ENCODE peak calls at places on chromosomes 13 and 19, in four cellular contexts. G is testis, P is AG09319, Y is neural progenitor cell. K is an unnamed sample.

GRCh38 chr19:20413705-20414104 is 151.9 kb downstream of the ZNF737 start:
- DNase-seq in G (no peak), P (no peak), Y (no peak), K (no peak)

GRCh38 chr19:4671182-4671851 is 1.2 kb upstream of the MYDGF start:
- DNase-seq in G (no peak), P (no peak), Y (no peak), K (no peak)

GRCh38 chr13:74210693-74211393 is 76.6 kb upstream of the KLF12 start:
- DNase-seq in G (peak), P (peak), Y (no peak), K (peak)

GRCh38 chr13:113927661-113928581 is 46.0 kb downstream of the C13orf46 start:
- DNase-seq in G (peak), P (peak), Y (no peak), K (no peak)

GRCh38 chr13:32045963-32046785 is 14.6 kb downstream of the FRY start:
- DNase-seq in G (no peak), P (no peak), Y (no peak), K (no peak)

GRCh38 chr13:50011461-50011860 is 3.8 kb upstream of the KCNRG start:
- DNase-seq in G (no peak), P (no peak), Y (no peak), K (no peak)

GRCh38 chr13:32298695-32299094 is 16.5 kb downstream of the ZAR1L start:
- DNase-seq in G (no peak), P (no peak), Y (no peak), K (no peak)

GRCh38 chr13:37495046-37495445 is 103.5 kb downstream of the POSTN start:
- DNase-seq in G (no peak), P (no peak), Y (no peak), K (no peak)

GRCh38 chr13:44197791-44198770 is 175.5 kb upstream of the SERP2 start:
- DNase-seq in G (no peak), P (no peak), Y (no peak), K (no peak)

GRCh38 chr13:47415048-47415447 is 518.2 kb upstream of the HTR2A start:
- DNase-seq in G (no peak), P (no peak), Y (no peak), K (no peak)

GRCh38 chr19:29375429-29376093 is 150.2 kb upstream of the VSTM2B start:
- DNase-seq in G (no peak), P (no peak), Y (no peak), K (no peak)

GRCh38 chr13:43132228-43132627 is 108.8 kb downstream of the DNAJC15 start:
- DNase-seq in G (peak), P (no peak), Y (peak), K (peak)

GRCh38 chr13:51524312-51524711 is 60.0 kb upstream of the WDFY2 start:
- DNase-seq in G (no peak), P (no peak), Y (no peak), K (peak)

GRCh38 chr19:2426661-2427322 is 594 bp downstream of the TIMM13 start:
- DNase-seq in G (peak), P (no peak), Y (peak), K (peak)

GRCh38 chr19:33275933-33276619 is 26.3 kb downstream of the CEBPA start:
- DNase-seq in G (no peak), P (no peak), Y (no peak), K (no peak)

GRCh38 chr19:611506-611869 is 21.8 kb downstream of the HCN2 start:
- DNase-seq in G (no peak), P (no peak), Y (no peak), K (no peak)

GRCh38 chr19:45528744-45529453 is 21.6 kb downstream of the VASP start:
- DNase-seq in G (peak), P (no peak), Y (peak), K (peak)

GRCh38 chr19:11479470-11480080 is 1.3 kb downstream of the ELAVL3 start:
- DNase-seq in G (peak), P (no peak), Y (peak), K (peak)

GRCh38 chr13:41565221-41565620 is 107.9 kb downstream of the RGCC start:
- DNase-seq in G (no peak), P (no peak), Y (no peak), K (no peak)

GRCh38 chr13:60647547-60647946 is 250.5 kb downstream of the TDRD3 start:
- DNase-seq in G (no peak), P (no peak), Y (no peak), K (no peak)

GRCh38 chr19:48186541-48186991 is 16.1 kb downstream of the ZSWIM9 start:
- DNase-seq in G (no peak), P (no peak), Y (no peak), K (no peak)

GRCh38 chr19:48194041-48194871 is 23.8 kb downstream of the ZSWIM9 start:
- DNase-seq in G (no peak), P (no peak), Y (peak), K (no peak)

GRCh38 chr19:48186015-48186414 is 15.5 kb downstream of the ZSWIM9 start:
- DNase-seq in G (no peak), P (no peak), Y (no peak), K (no peak)

GRCh38 chr19:48192750-48193149 is 22.3 kb downstream of the ZSWIM9 start:
- DNase-seq in G (no peak), P (no peak), Y (no peak), K (no peak)

DNA sequence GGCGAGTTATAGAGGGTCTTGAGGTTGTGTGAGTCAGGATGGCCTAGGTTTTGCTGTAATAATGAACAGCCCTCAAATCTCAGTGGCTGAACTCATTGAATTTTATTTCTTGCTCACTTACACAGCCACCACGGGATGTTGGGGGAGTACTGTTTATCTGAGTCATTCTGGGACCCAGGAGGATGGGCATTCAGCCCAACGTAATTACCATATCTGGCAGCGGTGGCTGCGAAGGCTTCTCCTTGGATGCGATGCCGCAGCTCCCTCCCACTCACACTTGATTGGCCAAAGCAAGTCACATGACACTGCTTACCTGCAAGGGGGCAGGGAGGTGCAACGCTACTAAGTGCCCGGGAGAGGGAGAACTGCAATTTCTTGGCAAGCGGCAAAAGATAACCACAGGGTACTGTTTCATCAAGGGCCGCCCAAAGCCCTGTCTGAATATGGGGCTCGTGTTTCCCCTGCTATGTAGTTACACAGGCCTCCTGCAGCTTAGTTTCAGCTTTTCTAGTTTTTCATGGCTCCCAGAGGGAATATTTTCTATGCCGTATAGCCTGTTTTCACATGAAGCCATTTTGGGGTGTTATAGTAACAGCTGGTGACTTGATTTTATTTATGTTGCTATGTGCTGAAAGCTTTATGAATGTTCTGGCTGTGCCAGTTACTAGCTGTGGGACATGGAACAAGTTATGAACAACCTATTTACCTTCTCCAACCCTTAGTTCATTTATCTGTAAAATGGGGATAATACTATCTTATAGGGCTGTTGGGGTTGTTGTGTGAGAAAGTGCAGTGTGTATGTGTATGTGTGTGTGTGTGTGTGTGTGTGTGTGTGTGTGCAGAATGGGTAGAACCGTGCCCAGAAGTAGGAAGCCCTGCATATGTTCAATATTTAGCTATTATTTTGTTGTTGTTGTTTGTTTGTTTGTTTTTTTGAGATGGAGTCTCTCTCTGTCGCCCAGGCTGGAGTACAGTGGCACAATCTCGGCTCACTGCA is 20.1 kb downstream of the ZSWIM9 start:
- DNase-seq in G (peak), P (no peak), Y (peak), K (peak)
- TF ChIP-seq CTCF in G (no peak), P (no peak), Y (peak), K (no peak)

DNA sequence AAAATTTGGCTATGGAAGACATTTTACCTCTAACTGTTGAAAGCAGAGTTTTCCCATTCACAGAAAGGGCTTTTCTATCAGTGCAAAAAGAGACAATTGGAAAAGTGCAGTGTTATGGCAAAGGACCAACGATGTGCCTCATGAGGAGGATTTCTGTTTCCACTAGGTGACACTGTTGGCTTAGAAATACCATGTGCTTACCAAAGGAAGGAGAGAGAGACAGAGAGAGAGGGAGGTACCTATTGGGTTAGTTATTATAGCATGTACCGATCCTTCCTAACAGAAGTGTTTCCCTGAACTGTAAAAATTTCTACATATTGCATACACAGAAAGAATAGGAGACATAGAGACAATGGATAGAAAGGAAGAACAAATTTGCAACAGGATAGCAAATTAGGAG is 23.9 kb upstream of the PSG4 start:
- DNase-seq in G (no peak), P (no peak), Y (no peak), K (no peak)
- TF ChIP-seq CTCF in G (no peak), P (peak), Y (no peak), K (no peak)

GRCh38 chr19:13238891-13239534 is 88.8 kb downstream of the IER2 start:
- DNase-seq in G (no peak), P (no peak), Y (no peak), K (no peak)

GRCh38 chr19:13240312-13241022 is 90.3 kb downstream of the IER2 start:
- DNase-seq in G (no peak), P (no peak), Y (no peak), K (no peak)

GRCh38 chr19:13243971-13244370 is 93.8 kb downstream of the IER2 start:
- DNase-seq in G (no peak), P (no peak), Y (no peak), K (no peak)

GRCh38 chr19:13244920-13245319 is 94.7 kb downstream of the IER2 start:
- DNase-seq in G (no peak), P (no peak), Y (no peak), K (no peak)

GRCh38 chr19:13241321-13242104 is 91.3 kb downstream of the IER2 start:
- DNase-seq in G (no peak), P (no peak), Y (no peak), K (no peak)
- TF ChIP-seq CTCF in G (no peak), P (no peak), Y (no peak), K (no peak)

GRCh38 chr13:27922974-27923612 is 3.3 kb downstream of the PDX1 start:
- DNase-seq in G (no peak), P (no peak), Y (no peak), K (no peak)

GRCh38 chr13:27921961-27922910 is 2.4 kb downstream of the PDX1 start:
- DNase-seq in G (no peak), P (no peak), Y (peak), K (no peak)

GRCh38 chr13:27924529-27925141 is 4.8 kb downstream of the PDX1 start:
- DNase-seq in G (no peak), P (no peak), Y (peak), K (no peak)

GRCh38 chr13:27925220-27925991 is 5.6 kb downstream of the PDX1 start:
- DNase-seq in G (no peak), P (no peak), Y (no peak), K (no peak)

GRCh38 chr13:27923794-27924528 is 4.2 kb downstream of the PDX1 start:
- DNase-seq in G (peak), P (no peak), Y (peak), K (no peak)
- TF ChIP-seq CTCF in G (no peak), P (no peak), Y (peak), K (no peak)

DNA sequence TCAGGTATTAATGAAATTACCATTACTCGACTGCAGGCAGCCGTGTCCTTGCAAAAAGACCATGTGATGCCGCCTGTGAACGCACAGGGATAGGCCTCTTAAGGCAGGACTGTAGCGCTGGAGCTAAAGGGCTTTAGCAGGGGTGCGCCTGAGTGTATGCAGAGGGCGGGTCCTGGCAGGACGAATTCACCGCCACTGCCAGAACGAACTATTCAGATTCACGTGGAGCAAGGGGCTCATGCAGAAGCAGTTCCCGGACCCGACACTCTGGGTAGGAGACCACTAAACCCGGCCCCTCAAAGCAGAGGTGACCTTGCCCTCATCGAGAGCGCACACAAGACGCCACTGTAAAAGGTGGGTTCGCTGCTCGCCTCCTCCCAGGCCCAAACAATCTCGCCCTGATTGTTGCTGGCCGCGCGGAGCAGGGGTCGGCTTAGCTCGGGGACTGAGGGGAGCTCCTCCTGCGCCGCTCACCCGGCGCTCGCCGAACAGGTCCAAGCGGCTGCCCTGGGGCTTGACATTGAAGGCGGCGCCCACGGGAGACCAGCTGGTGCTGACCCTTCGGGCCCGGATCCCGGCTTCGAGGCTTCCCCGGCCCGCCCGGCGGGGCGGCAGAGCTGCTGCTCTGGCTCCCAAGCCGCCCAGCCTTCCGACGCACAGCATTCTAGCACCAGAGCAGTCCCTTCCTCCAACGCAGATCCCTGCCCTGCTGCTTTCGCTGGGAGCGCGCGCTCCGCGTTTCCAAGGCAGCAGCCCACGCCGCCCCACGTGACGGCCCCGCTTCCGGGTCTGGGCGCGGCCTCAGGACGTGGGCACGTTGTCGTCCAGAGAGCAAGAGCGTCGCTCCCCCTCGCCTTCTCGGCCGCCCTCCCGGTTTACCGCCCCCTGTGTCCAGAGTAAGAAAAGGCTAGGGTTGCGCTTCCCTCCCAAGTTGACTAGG is at the start of gene MIPEP:
- DNase-seq in G (peak), P (peak), Y (peak), K (peak)
- TF ChIP-seq CTCF in G (peak), P (peak), Y (peak), K (peak)

GRCh38 chr13:45742985-45743384 is 40.9 kb downstream of the CBY2 start:
- DNase-seq in G (no peak), P (no peak), Y (no peak), K (no peak)

DNA sequence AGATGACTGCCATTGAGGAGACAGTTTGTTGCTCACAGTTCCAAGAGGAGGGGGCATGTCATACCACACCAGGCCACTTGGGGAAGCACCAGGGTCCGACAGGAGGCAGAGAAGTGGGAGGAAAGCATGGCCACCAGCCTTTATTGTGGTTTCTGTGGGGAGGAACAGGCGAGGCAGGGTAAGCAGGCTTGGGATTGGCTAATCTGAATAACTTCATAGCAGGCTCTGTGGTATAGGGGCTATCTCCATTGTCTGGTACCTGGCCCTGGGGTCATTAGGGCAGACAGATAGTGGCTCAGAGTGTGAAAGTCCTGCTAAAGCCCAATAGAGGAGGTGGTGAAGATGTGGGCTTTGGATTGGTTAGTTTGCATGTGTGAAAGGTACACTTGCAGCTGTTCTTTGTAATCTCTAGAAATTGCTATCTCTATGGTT is 35.5 kb downstream of the CBY2 start:
- DNase-seq in G (no peak), P (no peak), Y (no peak), K (no peak)
- TF ChIP-seq CTCF in G (peak), P (no peak), Y (peak), K (peak)

GRCh38 chr19:47848871-47849473 is 10.1 kb upstream of the TPRX2 start:
- DNase-seq in G (peak), P (no peak), Y (peak), K (no peak)
- TF ChIP-seq CTCF in G (peak), P (peak), Y (peak), K (peak)

GRCh38 chr19:50551034-50551712 is 17.1 kb downstream of the LRRC4B start:
- DNase-seq in G (no peak), P (no peak), Y (peak), K (no peak)
- TF ChIP-seq CTCF in G (no peak), P (no peak), Y (no peak), K (no peak)

GRCh38 chr13:79085021-79085420 is 321.0 kb downstream of the RBM26 start:
- DNase-seq in G (no peak), P (no peak), Y (no peak), K (no peak)

GRCh38 chr13:79075703-79076102 is 330.4 kb downstream of the RBM26 start:
- DNase-seq in G (no peak), P (no peak), Y (no peak), K (no peak)

GRCh38 chr13:79081942-79082341 is 324.1 kb downstream of the RBM26 start:
- DNase-seq in G (no peak), P (no peak), Y (no peak), K (no peak)

GRCh38 chr13:79079351-79079839 is 326.7 kb downstream of the RBM26 start:
- DNase-seq in G (no peak), P (no peak), Y (no peak), K (no peak)
- TF ChIP-seq CTCF in G (no peak), P (no peak), Y (no peak), K (no peak)

GRCh38 chr19:34732548-34733255 is 1.3 kb upstream of the ZNF181 start:
- DNase-seq in G (no peak), P (no peak), Y (peak), K (no peak)
- TF ChIP-seq CTCF in G (no peak), P (no peak), Y (no peak), K (no peak)

K was measured in adrenal gland.